ENCODE peak calls at places on chromosomes 16 and 17, in eight cellular contexts. One of them, this sample, is unnamed.

GRCh38 chr17:50079334-50080095 is 15.6 kb upstream of the PDK2 start:
- DNase-seq in cardiac muscle cell: no peak
- DNase-seq in fibroblast of lung: no peak
- DNase-seq in upper lobe of right lung: no peak
- DNase-seq in mucosa of descending colon: peak; percentile 88
- DNase-seq in adrenal gland: no peak
- DNase-seq in heart left ventricle: no peak
- DNase-seq in HCT116: peak; percentile 65
- DNase-seq in this sample: no peak

GRCh38 chr16:17724242-17724898 is 253.6 kb upstream of the XYLT1 start:
- DNase-seq in cardiac muscle cell: no peak
- DNase-seq in fibroblast of lung: peak; percentile 65
- DNase-seq in upper lobe of right lung: no peak
- DNase-seq in mucosa of descending colon: no peak
- DNase-seq in adrenal gland: no peak
- DNase-seq in heart left ventricle: no peak
- DNase-seq in HCT116: no peak
- DNase-seq in this sample: no peak

GRCh38 chr16:88742896-88743605 is 36.7 kb downstream of the CTU2 start:
- DNase-seq in cardiac muscle cell: no peak
- DNase-seq in fibroblast of lung: no peak
- DNase-seq in upper lobe of right lung: no peak
- DNase-seq in mucosa of descending colon: peak; percentile 60
- DNase-seq in adrenal gland: no peak
- DNase-seq in heart left ventricle: no peak
- DNase-seq in HCT116: no peak
- DNase-seq in this sample: no peak

GRCh38 chr17:13437966-13438779 is 163.6 kb downstream of the HS3ST3A1 start:
- DNase-seq in cardiac muscle cell: no peak
- DNase-seq in fibroblast of lung: peak; percentile 67
- DNase-seq in upper lobe of right lung: no peak
- DNase-seq in mucosa of descending colon: peak; percentile 30
- DNase-seq in adrenal gland: no peak
- DNase-seq in heart left ventricle: no peak
- DNase-seq in HCT116: no peak
- DNase-seq in this sample: no peak

GRCh38 chr16:12893050-12893750 is 8.2 kb upstream of the SHISA9 start:
- DNase-seq in cardiac muscle cell: no peak
- DNase-seq in fibroblast of lung: no peak
- DNase-seq in upper lobe of right lung: no peak
- DNase-seq in mucosa of descending colon: no peak
- DNase-seq in adrenal gland: no peak
- DNase-seq in heart left ventricle: no peak
- DNase-seq in HCT116: no peak
- DNase-seq in this sample: no peak

GRCh38 chr16:66746682-66747081 is 4.7 kb downstream of the DYNC1LI2 start:
- DNase-seq in cardiac muscle cell: no peak
- DNase-seq in fibroblast of lung: peak; percentile 68
- DNase-seq in upper lobe of right lung: no peak
- DNase-seq in mucosa of descending colon: no peak
- DNase-seq in adrenal gland: no peak
- DNase-seq in heart left ventricle: no peak
- DNase-seq in HCT116: no peak
- DNase-seq in this sample: no peak

GRCh38 chr16:10988164-10988803 is 43.9 kb downstream of the CLEC16A start:
- DNase-seq in cardiac muscle cell: no peak
- DNase-seq in fibroblast of lung: no peak
- DNase-seq in upper lobe of right lung: no peak
- DNase-seq in mucosa of descending colon: no peak
- DNase-seq in adrenal gland: no peak
- DNase-seq in heart left ventricle: no peak
- DNase-seq in HCT116: no peak
- DNase-seq in this sample: no peak

GRCh38 chr17:80354381-80354780 is 60.6 kb upstream of the ENDOV start:
- DNase-seq in cardiac muscle cell: no peak
- DNase-seq in fibroblast of lung: no peak
- DNase-seq in upper lobe of right lung: peak; percentile 35
- DNase-seq in mucosa of descending colon: peak; percentile 2
- DNase-seq in adrenal gland: no peak
- DNase-seq in heart left ventricle: no peak
- DNase-seq in HCT116: no peak
- DNase-seq in this sample: no peak

GRCh38 chr16:56289412-56289811 is 98.1 kb downstream of the GNAO1 start:
- DNase-seq in cardiac muscle cell: no peak
- DNase-seq in fibroblast of lung: no peak
- DNase-seq in upper lobe of right lung: peak; percentile 26
- DNase-seq in mucosa of descending colon: no peak
- DNase-seq in adrenal gland: no peak
- DNase-seq in heart left ventricle: no peak
- DNase-seq in HCT116: no peak
- DNase-seq in this sample: no peak

GRCh38 chr16:65767125-65767524 is 599.4 kb upstream of the CDH5 start:
- DNase-seq in cardiac muscle cell: peak; percentile 62
- DNase-seq in fibroblast of lung: no peak
- DNase-seq in upper lobe of right lung: no peak
- DNase-seq in mucosa of descending colon: no peak
- DNase-seq in adrenal gland: no peak
- DNase-seq in heart left ventricle: no peak
- DNase-seq in HCT116: no peak
- DNase-seq in this sample: no peak

GRCh38 chr17:83194761-83195329 is 115.4 kb downstream of the METRNL start:
- DNase-seq in cardiac muscle cell: no peak
- DNase-seq in fibroblast of lung: peak; percentile 37
- DNase-seq in upper lobe of right lung: peak; percentile 64
- DNase-seq in mucosa of descending colon: no peak
- DNase-seq in adrenal gland: no peak
- DNase-seq in heart left ventricle: peak; percentile 14
- DNase-seq in HCT116: no peak
- DNase-seq in this sample: peak; percentile 58

GRCh38 chr17:27414686-27415085 is 41.6 kb upstream of the KSR1 start:
- DNase-seq in cardiac muscle cell: no peak
- DNase-seq in fibroblast of lung: no peak
- DNase-seq in upper lobe of right lung: no peak
- DNase-seq in mucosa of descending colon: no peak
- DNase-seq in adrenal gland: no peak
- DNase-seq in heart left ventricle: no peak
- DNase-seq in HCT116: no peak
- DNase-seq in this sample: no peak

GRCh38 chr16:53933407-53933806 is 229.5 kb downstream of the FTO start:
- DNase-seq in cardiac muscle cell: no peak
- DNase-seq in fibroblast of lung: no peak
- DNase-seq in upper lobe of right lung: no peak
- DNase-seq in mucosa of descending colon: no peak
- DNase-seq in adrenal gland: no peak
- DNase-seq in heart left ventricle: no peak
- DNase-seq in HCT116: no peak
- DNase-seq in this sample: no peak

GRCh38 chr16:58026139-58026704 is 668 bp downstream of the MMP15 start:
- DNase-seq in cardiac muscle cell: no peak
- DNase-seq in fibroblast of lung: peak; percentile 43
- DNase-seq in upper lobe of right lung: peak; percentile 82
- DNase-seq in mucosa of descending colon: peak; percentile 74
- DNase-seq in adrenal gland: peak; percentile 68
- DNase-seq in heart left ventricle: peak; percentile 64
- DNase-seq in HCT116: no peak
- DNase-seq in this sample: no peak

DNA sequence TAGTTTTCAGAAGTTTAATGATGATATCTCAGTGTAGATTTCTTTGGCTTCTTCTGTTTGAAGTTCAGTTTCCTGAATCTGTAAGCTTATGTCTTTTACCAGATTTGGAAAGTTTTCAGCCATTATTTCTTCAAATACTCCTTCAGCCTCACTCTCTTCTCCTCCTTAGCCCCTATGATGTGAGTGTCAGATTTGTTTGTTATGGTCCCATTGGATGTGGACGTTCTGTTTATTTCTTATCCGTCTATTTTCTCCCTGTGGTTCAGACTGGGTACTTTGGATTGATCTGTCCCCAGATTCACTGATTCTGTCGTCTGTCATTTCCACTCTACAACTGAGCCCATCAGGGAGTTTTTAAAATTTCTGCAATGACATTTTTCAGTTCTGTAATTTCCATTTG is 110.9 kb downstream of the SEC14L1 start:
- DNase-seq in cardiac muscle cell: no peak
- DNase-seq in fibroblast of lung: no peak
- DNase-seq in upper lobe of right lung: no peak
- DNase-seq in mucosa of descending colon: no peak
- DNase-seq in adrenal gland: no peak
- DNase-seq in heart left ventricle: no peak
- DNase-seq in HCT116: no peak
- DNase-seq in this sample: no peak
- TF ChIP-seq CTCF in cardiac muscle cell: no peak
- TF ChIP-seq CTCF in fibroblast of lung: no peak
- TF ChIP-seq CTCF in upper lobe of right lung: no peak
- TF ChIP-seq CTCF in mucosa of descending colon: no peak
- TF ChIP-seq CTCF in adrenal gland: no peak
- TF ChIP-seq CTCF in heart left ventricle: no peak
- TF ChIP-seq CTCF in HCT116: no peak
- TF ChIP-seq CTCF in this sample: no peak

GRCh38 chr17:33927732-33928133 is 327.4 kb upstream of the CCL2 start:
- DNase-seq in cardiac muscle cell: peak; percentile 13
- DNase-seq in fibroblast of lung: peak; percentile 37
- DNase-seq in upper lobe of right lung: no peak
- DNase-seq in mucosa of descending colon: no peak
- DNase-seq in adrenal gland: no peak
- DNase-seq in heart left ventricle: no peak
- DNase-seq in HCT116: no peak
- DNase-seq in this sample: no peak
- TF ChIP-seq CTCF in cardiac muscle cell: no peak
- TF ChIP-seq CTCF in fibroblast of lung: no peak
- TF ChIP-seq CTCF in upper lobe of right lung: no peak
- TF ChIP-seq CTCF in mucosa of descending colon: no peak
- TF ChIP-seq CTCF in adrenal gland: no peak
- TF ChIP-seq CTCF in heart left ventricle: peak; percentile 54
- TF ChIP-seq CTCF in HCT116: no peak
- TF ChIP-seq CTCF in this sample: no peak

GRCh38 chr16:79656537-79657115 is 56.1 kb upstream of the MAF start:
- DNase-seq in cardiac muscle cell: no peak
- DNase-seq in fibroblast of lung: no peak
- DNase-seq in upper lobe of right lung: no peak
- DNase-seq in mucosa of descending colon: no peak
- DNase-seq in adrenal gland: no peak
- DNase-seq in heart left ventricle: no peak
- DNase-seq in HCT116: no peak
- DNase-seq in this sample: no peak
- TF ChIP-seq CTCF in cardiac muscle cell: no peak
- TF ChIP-seq CTCF in fibroblast of lung: no peak
- TF ChIP-seq CTCF in upper lobe of right lung: no peak
- TF ChIP-seq CTCF in mucosa of descending colon: no peak
- TF ChIP-seq CTCF in adrenal gland: no peak
- TF ChIP-seq CTCF in heart left ventricle: no peak
- TF ChIP-seq CTCF in HCT116: no peak
- TF ChIP-seq CTCF in this sample: no peak

GRCh38 chr17:58210922-58211321 is 8.1 kb downstream of the MKS1 start:
- DNase-seq in cardiac muscle cell: no peak
- DNase-seq in fibroblast of lung: no peak
- DNase-seq in upper lobe of right lung: no peak
- DNase-seq in mucosa of descending colon: no peak
- DNase-seq in adrenal gland: no peak
- DNase-seq in heart left ventricle: no peak
- DNase-seq in HCT116: no peak
- DNase-seq in this sample: no peak
- TF ChIP-seq CTCF in cardiac muscle cell: no peak
- TF ChIP-seq CTCF in fibroblast of lung: no peak
- TF ChIP-seq CTCF in upper lobe of right lung: no peak
- TF ChIP-seq CTCF in mucosa of descending colon: no peak
- TF ChIP-seq CTCF in adrenal gland: no peak
- TF ChIP-seq CTCF in heart left ventricle: no peak
- TF ChIP-seq CTCF in HCT116: peak; percentile 49
- TF ChIP-seq CTCF in this sample: no peak

DNA sequence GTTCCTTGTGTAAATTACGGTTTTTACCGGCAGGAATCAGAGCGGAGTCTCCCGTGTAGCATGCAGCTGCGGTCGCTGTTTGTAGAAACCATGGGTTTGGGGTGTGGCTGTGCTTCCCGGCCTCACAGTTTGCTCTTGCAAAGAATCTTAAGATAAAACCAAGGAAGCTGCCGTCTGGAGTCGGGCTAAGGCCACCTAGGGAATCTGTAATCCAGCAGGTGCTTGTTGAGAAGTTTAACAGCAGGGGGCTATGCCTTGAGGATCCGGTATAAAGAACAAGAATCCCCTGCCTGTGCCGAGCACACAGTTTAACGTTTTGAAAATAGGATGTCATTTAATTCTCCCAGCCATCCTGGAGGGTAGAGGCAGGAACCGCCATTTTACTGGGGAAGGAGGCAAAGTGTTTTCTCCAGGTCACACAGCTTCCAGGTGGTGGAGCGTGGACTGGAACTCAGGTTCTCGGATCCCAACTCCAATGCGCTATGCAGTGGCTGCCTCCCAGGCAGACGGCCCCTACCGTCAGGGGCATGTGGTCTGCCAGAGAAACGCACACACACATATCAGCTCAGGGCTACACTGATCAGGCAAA is 6.0 kb upstream of the TLCD3A start:
- DNase-seq in cardiac muscle cell: no peak
- DNase-seq in fibroblast of lung: no peak
- DNase-seq in upper lobe of right lung: no peak
- DNase-seq in mucosa of descending colon: peak; percentile 44
- DNase-seq in adrenal gland: no peak
- DNase-seq in heart left ventricle: no peak
- DNase-seq in HCT116: no peak
- DNase-seq in this sample: no peak
- TF ChIP-seq CTCF in cardiac muscle cell: no peak
- TF ChIP-seq CTCF in fibroblast of lung: no peak
- TF ChIP-seq CTCF in upper lobe of right lung: no peak
- TF ChIP-seq CTCF in mucosa of descending colon: no peak
- TF ChIP-seq CTCF in adrenal gland: no peak
- TF ChIP-seq CTCF in heart left ventricle: no peak
- TF ChIP-seq CTCF in HCT116: no peak
- TF ChIP-seq CTCF in this sample: no peak

GRCh38 chr17:19401321-19402010 is 9.6 kb upstream of the RNF112 start:
- DNase-seq in cardiac muscle cell: peak; percentile 61
- DNase-seq in fibroblast of lung: no peak
- DNase-seq in upper lobe of right lung: no peak
- DNase-seq in mucosa of descending colon: peak; percentile 82
- DNase-seq in adrenal gland: no peak
- DNase-seq in heart left ventricle: no peak
- DNase-seq in HCT116: no peak
- DNase-seq in this sample: no peak

GRCh38 chr17:19399750-19400450 is 11.1 kb upstream of the RNF112 start:
- DNase-seq in cardiac muscle cell: no peak
- DNase-seq in fibroblast of lung: no peak
- DNase-seq in upper lobe of right lung: no peak
- DNase-seq in mucosa of descending colon: no peak
- DNase-seq in adrenal gland: peak; percentile 48
- DNase-seq in heart left ventricle: no peak
- DNase-seq in HCT116: no peak
- DNase-seq in this sample: no peak

GRCh38 chr17:19392303-19392702 is 5.3 kb upstream of the MFAP4 start:
- DNase-seq in cardiac muscle cell: no peak
- DNase-seq in fibroblast of lung: peak; percentile 31
- DNase-seq in upper lobe of right lung: no peak
- DNase-seq in mucosa of descending colon: no peak
- DNase-seq in adrenal gland: no peak
- DNase-seq in heart left ventricle: no peak
- DNase-seq in HCT116: no peak
- DNase-seq in this sample: no peak

GRCh38 chr17:19398301-19399181 is 11.6 kb upstream of the MFAP4 start:
- DNase-seq in cardiac muscle cell: no peak
- DNase-seq in fibroblast of lung: peak; percentile 19
- DNase-seq in upper lobe of right lung: peak; percentile 76
- DNase-seq in mucosa of descending colon: peak; percentile 80
- DNase-seq in adrenal gland: peak; percentile 74
- DNase-seq in heart left ventricle: peak; percentile 46
- DNase-seq in HCT116: no peak
- DNase-seq in this sample: no peak

GRCh38 chr17:19397556-19398041 is 10.6 kb upstream of the MFAP4 start:
- DNase-seq in cardiac muscle cell: no peak
- DNase-seq in fibroblast of lung: no peak
- DNase-seq in upper lobe of right lung: no peak
- DNase-seq in mucosa of descending colon: peak; percentile 69
- DNase-seq in adrenal gland: peak; percentile 39
- DNase-seq in heart left ventricle: no peak
- DNase-seq in HCT116: no peak
- DNase-seq in this sample: no peak
- TF ChIP-seq CTCF in cardiac muscle cell: no peak
- TF ChIP-seq CTCF in fibroblast of lung: no peak
- TF ChIP-seq CTCF in upper lobe of right lung: no peak
- TF ChIP-seq CTCF in mucosa of descending colon: no peak
- TF ChIP-seq CTCF in adrenal gland: no peak
- TF ChIP-seq CTCF in heart left ventricle: no peak
- TF ChIP-seq CTCF in HCT116: no peak
- TF ChIP-seq CTCF in this sample: no peak